ENCODE peak calls at places on chromosome 3, in seven cellular contexts. S, G, N, U, A, T and B are unnamed samples.
A peak's percentile ranks its signal among the peaks of the same experiment; 100 is the strongest.

GRCh38 chr3:185555101-185555501 is 2.7 kb upstream of the LIPH start:
- DNase-seq in S (no peak), G (no peak), N (no peak), U (no peak), A (no peak), T (no peak), B (no peak)

GRCh38 chr3:51670053-51670666 is 892 bp upstream of the TEX264 start:
- DNase-seq in S (no peak), G (no peak), N (no peak), U (no peak), A (no peak), T (no peak), B (no peak)

GRCh38 chr3:47427866-47428265 is 47.0 kb downstream of the PTPN23 start:
- DNase-seq in S (no peak), G (peak; percentile 1), N (no peak), U (no peak), A (no peak), T (no peak), B (no peak)

GRCh38 chr3:9280477-9281219 is 31.2 kb upstream of the SRGAP3 start:
- DNase-seq in S (no peak), G (no peak), N (peak; percentile 18), U (peak; percentile 49), A (no peak), T (peak; percentile 80), B (no peak)

GRCh38 chr3:17033516-17034168 is 148.9 kb downstream of the PLCL2 start:
- DNase-seq in S (no peak), G (no peak), N (no peak), U (peak; percentile 26), A (no peak), T (no peak), B (no peak)

GRCh38 chr3:100402150-100402706 is 889 bp downstream of the LNP1 start:
- DNase-seq in S (no peak), G (no peak), N (no peak), U (peak; percentile 51), A (no peak), T (no peak), B (no peak)

GRCh38 chr3:58214484-58215316 is 3.9 kb upstream of the DNASE1L3 start:
- DNase-seq in S (peak; percentile 81), G (peak; percentile 19), N (no peak), U (no peak), A (no peak), T (no peak), B (peak; percentile 51)

GRCh38 chr3:159616234-159616825 is 372.3 kb upstream of the IL12A start:
- DNase-seq in S (no peak), G (peak; percentile 7), N (no peak), U (peak; percentile 64), A (no peak), T (peak; percentile 40), B (no peak)

GRCh38 chr3:174202146-174202545 is 657.0 kb upstream of the NAALADL2 start:
- DNase-seq in S (no peak), G (no peak), N (no peak), U (no peak), A (no peak), T (no peak), B (no peak)

GRCh38 chr3:7292362-7292761 is 431.4 kb downstream of the GRM7 start:
- DNase-seq in S (no peak), G (no peak), N (no peak), U (peak; percentile 2), A (no peak), T (no peak), B (no peak)

GRCh38 chr3:50389368-50389767 is 30.0 kb upstream of the TMEM115 start:
- DNase-seq in S (no peak), G (peak; percentile 72), N (no peak), U (no peak), A (no peak), T (no peak), B (no peak)

GRCh38 chr3:159186581-159186980 is 384.7 kb downstream of the MFSD1 start:
- DNase-seq in S (peak; percentile 47), G (no peak), N (no peak), U (no peak), A (no peak), T (no peak), B (no peak)

GRCh38 chr3:134373942-134374790 is at the start of gene AMOTL2:
- DNase-seq in S (peak; percentile 26), G (peak; percentile 88), N (peak; percentile 80), U (peak; percentile 98), A (peak; percentile 88), T (peak; percentile 98), B (no peak)

GRCh38 chr3:125240496-125240895 is 27.9 kb upstream of the SLC12A8 start:
- DNase-seq in S (no peak), G (no peak), N (no peak), U (peak; percentile 41), A (no peak), T (no peak), B (no peak)

GRCh38 chr3:126960604-126960995 is 22.3 kb upstream of the PLXNA1 start:
- DNase-seq in S (no peak), G (no peak), N (no peak), U (no peak), A (peak; percentile 50), T (no peak), B (no peak)

GRCh38 chr3:117127147-117127546 is 417.6 kb downstream of the TUSC7 start:
- DNase-seq in S (no peak), G (no peak), N (no peak), U (no peak), A (no peak), T (no peak), B (no peak)

GRCh38 chr3:186143280-186143679 is 34.4 kb upstream of the ETV5 start:
- DNase-seq in S (no peak), G (no peak), N (no peak), U (no peak), A (no peak), T (no peak), B (no peak)

GRCh38 chr3:195182470-195182795 is 88.5 kb downstream of the XXYLT1 start:
- DNase-seq in S (no peak), G (no peak), N (no peak), U (peak; percentile 80), A (no peak), T (no peak), B (no peak)

GRCh38 chr3:146308222-146308621 is 57.3 kb upstream of the PLSCR4 start:
- DNase-seq in S (no peak), G (no peak), N (no peak), U (peak; percentile 80), A (no peak), T (no peak), B (no peak)

GRCh38 chr3:140022061-140022781 is 87.2 kb downstream of the CLSTN2 start:
- DNase-seq in S (no peak), G (peak; percentile 19), N (no peak), U (no peak), A (no peak), T (no peak), B (no peak)

GRCh38 chr3:194057570-194058188 is 78.3 kb upstream of the HES1 start:
- DNase-seq in S (no peak), G (no peak), N (no peak), U (no peak), A (no peak), T (no peak), B (no peak)

GRCh38 chr3:143366672-143367071 is 247.1 kb downstream of the CHST2 start:
- DNase-seq in S (no peak), G (no peak), N (no peak), U (no peak), A (no peak), T (no peak), B (no peak)

GRCh38 chr3:177306252-177306651 is 109.0 kb upstream of the TBL1XR1 start:
- DNase-seq in S (no peak), G (no peak), N (no peak), U (peak; percentile 55), A (no peak), T (no peak), B (no peak)

GRCh38 chr3:65914740-65915366 is 123.9 kb downstream of the MAGI1 start:
- DNase-seq in S (peak; percentile 33), G (no peak), N (no peak), U (no peak), A (no peak), T (no peak), B (no peak)

GRCh38 chr3:27722957-27723802 is 1.1 kb upstream of the EOMES start:
- DNase-seq in S (no peak), G (no peak), N (no peak), U (no peak), A (no peak), T (peak; percentile 59), B (no peak)

GRCh38 chr3:27880969-27881892 is 159.1 kb upstream of the EOMES start:
- DNase-seq in S (peak; percentile 24), G (no peak), N (no peak), U (no peak), A (no peak), T (no peak), B (no peak)

GRCh38 chr3:149179225-149179624 is 42.4 kb downstream of the CP start:
- DNase-seq in S (no peak), G (no peak), N (no peak), U (peak; percentile 47), A (no peak), T (no peak), B (no peak)

GRCh38 chr3:108300103-108300849 is 3.9 kb downstream of the HHLA2 start:
- DNase-seq in S (no peak), G (no peak), N (no peak), U (no peak), A (no peak), T (no peak), B (no peak)

GRCh38 chr3:186510374-186511079 is 33.7 kb downstream of the CRYGS start:
- DNase-seq in S (peak; percentile 59), G (no peak), N (no peak), U (no peak), A (no peak), T (no peak), B (no peak)

GRCh38 chr3:192212335-192212734 is 515.0 kb downstream of the FGF12 start:
- DNase-seq in S (no peak), G (no peak), N (no peak), U (no peak), A (no peak), T (no peak), B (no peak)
- TF ChIP-seq CTCF in S (peak; percentile 27), G (no peak), N (peak; percentile 32), U (no peak), A (no peak), T (peak; percentile 40), B (no peak)

GRCh38 chr3:131303848-131304247 is 77.7 kb upstream of the NUDT16 start:
- DNase-seq in S (no peak), G (no peak), N (no peak), U (peak; percentile 43), A (no peak), T (no peak), B (no peak)
- TF ChIP-seq CTCF in S (no peak), G (no peak), N (no peak), U (no peak), A (no peak), T (no peak), B (no peak)

GRCh38 chr3:129992781-129993180 is 18.3 kb downstream of the TRH start:
- DNase-seq in S (no peak), G (no peak), N (no peak), U (peak; percentile 16), A (no peak), T (peak; percentile 64), B (no peak)
- TF ChIP-seq CTCF in S (peak; percentile 33), G (no peak), N (peak; percentile 52), U (peak; percentile 53), A (no peak), T (peak; percentile 61), B (no peak)

DNA sequence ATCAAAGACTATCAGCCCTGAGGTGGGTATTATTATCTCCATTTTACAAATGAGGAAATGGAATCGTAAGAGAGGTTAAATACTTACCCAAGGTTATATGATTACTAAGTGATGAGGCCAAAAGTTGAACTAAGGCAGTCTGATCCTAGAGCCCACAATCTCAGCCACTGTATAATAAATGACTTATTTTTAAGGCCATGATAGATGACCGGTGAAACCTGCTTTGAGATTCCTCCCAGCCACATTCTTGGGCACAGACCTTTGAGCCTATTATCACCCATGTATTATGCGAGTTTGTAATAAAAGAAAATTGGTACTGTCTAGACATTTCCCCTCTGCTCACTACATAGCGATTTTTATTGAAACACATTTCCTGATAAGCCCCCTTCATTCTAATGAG is 37.4 kb downstream of the POLQ start:
- DNase-seq in S (no peak), G (no peak), N (no peak), U (no peak), A (no peak), T (no peak), B (no peak)
- TF ChIP-seq CTCF in S (no peak), G (no peak), N (no peak), U (no peak), A (no peak), T (no peak), B (no peak)